ENCODE peak calls at places on chromosomes 4 and X, in seven cellular contexts. K is fibroblast of pulmonary artery, V is AG09319, N is WTC11, O is keratinocyte, B is AG09309, J is Peyer's patch. L is an unnamed sample.

GRCh38 chrX:134737061-134737460 is 78.8 kb upstream of the PLAC1 start:
- DNase-seq in V (peak), B (no peak), O (no peak), K (no peak), J (no peak), N (no peak), L (no peak)

GRCh38 chr4:101010987-101011386 is 336.3 kb downstream of the PPP3CA start:
- DNase-seq in B (no peak), N (no peak), K (no peak), O (no peak), J (no peak), V (no peak), L (no peak)

GRCh38 chrX:51837451-51837850 is 56.0 kb upstream of the MAGED1 start:
- DNase-seq in V (no peak), N (no peak), O (no peak), K (no peak), J (no peak), B (no peak), L (no peak)

GRCh38 chr4:146978641-146979040 is 33.0 kb upstream of the TTC29 start:
- DNase-seq in B (no peak), J (no peak), V (no peak), K (no peak), O (no peak), N (no peak), L (no peak)

GRCh38 chrX:121236040-121236439 is 188.6 kb downstream of the GLUD2 start:
- DNase-seq in O (no peak), V (no peak), J (no peak), N (no peak), K (no peak), B (no peak), L (no peak)

GRCh38 chrX:15873566-15873965 is 19.0 kb upstream of the AP1S2 start:
- DNase-seq in B (no peak), O (no peak), K (no peak), V (no peak), N (no peak), J (no peak), L (no peak)

GRCh38 chrX:64580605-64581004 is 185.4 kb upstream of the MTMR8 start:
- DNase-seq in N (no peak), J (no peak), O (no peak), K (no peak), V (no peak), B (no peak), L (no peak)

GRCh38 chrX:11137543-11138139 is 26.5 kb downstream of the HCCS start:
- DNase-seq in V (peak), B (peak), K (peak), O (no peak), N (no peak), J (no peak), L (peak)

GRCh38 chrX:101759000-101759399 is 99.3 kb upstream of the ARMCX2 start:
- DNase-seq in O (no peak), V (peak), J (no peak), B (peak), N (peak), K (peak), L (peak)

GRCh38 chr4:74598611-74599325 is 153.8 kb downstream of the AREG start:
- DNase-seq in B (no peak), V (no peak), O (no peak), N (no peak), J (no peak), K (peak), L (no peak)

GRCh38 chrX:148928803-148929202 is 428.4 kb downstream of the AFF2 start:
- DNase-seq in O (no peak), B (no peak), N (no peak), K (peak), V (no peak), J (no peak), L (no peak)

GRCh38 chrX:148929686-148930085 is 429.3 kb downstream of the AFF2 start:
- DNase-seq in V (no peak), B (no peak), N (no peak), O (peak), J (no peak), K (peak), L (no peak)

GRCh38 chrX:148933881-148934280 is 433.5 kb downstream of the AFF2 start:
- DNase-seq in V (no peak), O (no peak), J (no peak), K (no peak), B (no peak), N (no peak), L (no peak)

DNA sequence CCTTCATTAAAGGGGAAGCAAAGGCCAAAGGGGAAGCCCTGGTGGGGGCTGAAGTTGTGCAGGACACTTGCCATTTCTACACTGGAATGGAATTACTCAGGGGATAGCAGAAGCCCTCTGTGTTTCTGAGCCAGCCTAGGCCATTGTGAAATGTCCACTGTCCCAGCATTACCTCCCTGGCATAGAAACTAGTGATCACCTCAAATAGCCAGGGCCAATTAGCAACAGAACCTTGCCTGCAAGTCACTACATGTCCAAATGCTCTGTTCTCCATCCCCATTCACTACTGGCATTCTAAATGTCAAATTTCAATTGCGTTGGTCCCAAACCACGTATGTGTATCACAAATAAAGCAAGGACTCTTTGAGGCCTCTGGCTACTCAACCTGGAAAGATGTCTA is 429.9 kb downstream of the AFF2 start:
- DNase-seq in B (no peak), V (no peak), J (no peak), N (no peak), K (no peak), O (no peak), L (no peak)
- TF ChIP-seq CTCF in B (no peak), V (no peak), J (no peak), N (no peak), K (no peak), O (no peak), L (no peak)

DNA sequence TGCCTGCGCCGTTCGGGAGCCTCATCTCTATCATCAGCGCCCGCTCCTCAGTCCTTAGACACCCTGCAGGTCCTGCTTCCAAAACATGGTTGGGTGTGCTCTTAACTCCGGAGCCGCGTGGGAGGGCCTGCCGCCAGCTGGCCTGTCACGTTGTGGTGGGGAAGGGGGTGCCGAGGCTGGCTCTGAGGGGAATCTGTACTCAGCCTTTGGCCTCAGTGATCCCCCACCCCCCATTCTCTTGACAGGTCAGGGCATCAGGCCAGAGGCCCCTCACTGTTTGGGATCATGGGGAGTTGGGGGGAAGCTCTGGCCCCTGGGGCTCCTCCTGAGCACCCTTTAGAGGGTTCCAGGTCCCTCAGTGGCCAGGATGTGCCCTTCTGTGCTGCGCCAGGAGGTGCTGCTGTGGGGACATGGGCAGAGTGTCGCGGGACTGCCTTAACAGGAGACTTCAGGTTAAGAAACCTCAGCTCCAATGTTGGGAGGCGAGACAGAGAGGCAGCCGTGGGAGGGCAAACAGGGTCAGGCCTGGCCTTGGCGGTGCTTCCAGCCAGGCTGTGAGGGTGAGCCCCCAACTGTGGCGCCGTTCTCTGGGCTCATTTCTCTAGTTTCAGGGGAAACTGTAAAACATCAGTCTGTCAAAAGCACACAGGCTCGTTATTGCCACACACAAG is 33.5 kb downstream of the TRMT44 start:
- DNase-seq in J (no peak), O (no peak), N (no peak), V (no peak), K (no peak), B (no peak), L (no peak)
- TF ChIP-seq CTCF in J (no peak), O (no peak), N (no peak), V (no peak), K (no peak), B (no peak), L (no peak)

GRCh38 chr4:161252520-161253141 is 911.2 kb downstream of the FSTL5 start:
- DNase-seq in J (no peak), K (peak), V (no peak), B (no peak), O (no peak), N (no peak), L (peak)
- TF ChIP-seq CTCF in J (peak), K (peak), V (peak), B (peak), O (no peak), N (peak), L (peak)

GRCh38 chr4:82584921-82585320 is 23.1 kb upstream of the TMEM150C start:
- DNase-seq in B (no peak), O (no peak), J (no peak), V (no peak), K (no peak), N (no peak), L (no peak)

GRCh38 chr4:82579932-82580331 is 18.1 kb upstream of the TMEM150C start:
- DNase-seq in B (no peak), J (no peak), K (no peak), V (no peak), O (no peak), N (no peak), L (no peak)

GRCh38 chr4:82577451-82577850 is 15.7 kb upstream of the TMEM150C start:
- DNase-seq in O (no peak), J (no peak), B (no peak), K (no peak), N (no peak), V (no peak), L (no peak)

GRCh38 chr4:82583897-82584604 is 22.3 kb upstream of the TMEM150C start:
- DNase-seq in B (no peak), O (no peak), J (no peak), V (no peak), N (no peak), K (no peak), L (no peak)

GRCh38 chr4:82578935-82579334 is 17.1 kb upstream of the TMEM150C start:
- DNase-seq in V (no peak), B (no peak), N (no peak), K (peak), O (no peak), J (no peak), L (no peak)
- TF ChIP-seq CTCF in V (peak), B (peak), N (peak), K (peak), O (peak), J (no peak), L (no peak)

GRCh38 chrX:96837808-96838207 is 45.9 kb upstream of the RPA4 start:
- DNase-seq in O (no peak), B (no peak), K (peak), N (no peak), V (no peak), J (no peak), L (no peak)

GRCh38 chrX:96841325-96841724 is 42.4 kb upstream of the RPA4 start:
- DNase-seq in V (no peak), J (no peak), O (no peak), N (no peak), B (no peak), K (no peak), L (no peak)

GRCh38 chrX:96846841-96847240 is 36.9 kb upstream of the RPA4 start:
- DNase-seq in B (no peak), K (no peak), V (no peak), N (no peak), O (no peak), J (no peak), L (no peak)

GRCh38 chrX:96843566-96843965 is 40.1 kb upstream of the RPA4 start:
- DNase-seq in J (no peak), K (peak), O (no peak), V (no peak), N (peak), B (no peak), L (peak)
- TF ChIP-seq CTCF in J (no peak), K (peak), O (no peak), V (no peak), N (no peak), B (peak), L (peak)

L was measured in hepatocyte.